ENCODE peak calls at places on chromosomes 16 and 17, in four cellular contexts. One of them, this sample, is unnamed.

GRCh38 chr16:22423716-22424115 is 49.3 kb upstream of the CDR2 start:
- DNase-seq in GM12878: no peak
- DNase-seq in GM12891: no peak
- DNase-seq in K562: no peak
- DNase-seq in this sample: no peak

GRCh38 chr17:57086069-57086930 is 1.3 kb downstream of the AKAP1 start:
- DNase-seq in GM12878: no peak
- DNase-seq in GM12891: no peak
- DNase-seq in K562: peak; percentile 43
- DNase-seq in this sample: no peak

GRCh38 chr17:66426397-66427033 is 124.1 kb downstream of the PRKCA start:
- DNase-seq in GM12878: no peak
- DNase-seq in GM12891: no peak
- DNase-seq in K562: peak; percentile 16
- DNase-seq in this sample: peak; percentile 57

GRCh38 chr16:11538880-11539279 is 47.8 kb downstream of the LITAF start:
- DNase-seq in GM12878: no peak
- DNase-seq in GM12891: no peak
- DNase-seq in K562: no peak
- DNase-seq in this sample: no peak

GRCh38 chr16:67666032-67666537 is 465 bp downstream of the ENKD1 start:
- DNase-seq in GM12878: no peak
- DNase-seq in GM12891: no peak
- DNase-seq in K562: peak; percentile 79
- DNase-seq in this sample: no peak

GRCh38 chr17:48553190-48553547 is 8.3 kb upstream of the HOXB2 start:
- DNase-seq in GM12878: no peak
- DNase-seq in GM12891: no peak
- DNase-seq in K562: no peak
- DNase-seq in this sample: no peak

GRCh38 chr16:47990676-47991075 is 165.1 kb downstream of the ABCC12 start:
- DNase-seq in GM12878: no peak
- DNase-seq in GM12891: no peak
- DNase-seq in K562: no peak
- DNase-seq in this sample: no peak

GRCh38 chr17:31392002-31392855 is 754 bp downstream of the RAB11FIP4 start:
- DNase-seq in GM12878: no peak
- DNase-seq in GM12891: no peak
- DNase-seq in K562: no peak
- DNase-seq in this sample: no peak

GRCh38 chr17:30969989-30970680 is 704 bp upstream of the RNF135 start:
- DNase-seq in GM12878: no peak
- DNase-seq in GM12891: no peak
- DNase-seq in K562: no peak
- DNase-seq in this sample: no peak

GRCh38 chr16:57143125-57143965 is 42.5 kb downstream of the PSME3IP1 start:
- DNase-seq in GM12878: no peak
- DNase-seq in GM12891: no peak
- DNase-seq in K562: no peak
- DNase-seq in this sample: no peak

GRCh38 chr17:2067559-2067958 is 12.7 kb downstream of the HIC1 start:
- DNase-seq in GM12878: no peak
- DNase-seq in GM12891: no peak
- DNase-seq in K562: no peak
- DNase-seq in this sample: no peak

GRCh38 chr17:55421179-55421934 is at the start of gene MMD:
- DNase-seq in GM12878: no peak
- DNase-seq in GM12891: peak; percentile 25
- DNase-seq in K562: peak; percentile 49
- DNase-seq in this sample: no peak

GRCh38 chr17:37081287-37081686 is 132.5 kb downstream of the AATF start:
- DNase-seq in GM12878: no peak
- DNase-seq in GM12891: no peak
- DNase-seq in K562: no peak
- DNase-seq in this sample: no peak

GRCh38 chr17:42660692-42661345 is 1.7 kb downstream of the TUBG2 start:
- DNase-seq in GM12878: no peak
- DNase-seq in GM12891: no peak
- DNase-seq in K562: no peak
- DNase-seq in this sample: no peak

GRCh38 chr17:59361386-59361785 is 29.9 kb downstream of the YPEL2 start:
- DNase-seq in GM12878: no peak
- DNase-seq in GM12891: no peak
- DNase-seq in K562: no peak
- DNase-seq in this sample: no peak

GRCh38 chr16:50747206-50747956 is 5.5 kb downstream of the CYLD start:
- DNase-seq in GM12878: peak; percentile 57
- DNase-seq in GM12891: no peak
- DNase-seq in K562: no peak
- DNase-seq in this sample: peak; percentile 45

GRCh38 chr16:48081656-48082055 is 74.1 kb downstream of the ABCC12 start:
- DNase-seq in GM12878: no peak
- DNase-seq in GM12891: no peak
- DNase-seq in K562: no peak
- DNase-seq in this sample: no peak

GRCh38 chr17:55577011-55577586 is 65.8 kb upstream of the SMIM36 start:
- DNase-seq in GM12878: peak; percentile 35
- DNase-seq in GM12891: no peak
- DNase-seq in K562: no peak
- DNase-seq in this sample: no peak

GRCh38 chr17:75511610-75512575 is 3.4 kb downstream of the CASKIN2 start:
- DNase-seq in GM12878: no peak
- DNase-seq in GM12891: no peak
- DNase-seq in K562: peak; percentile 74
- DNase-seq in this sample: no peak

GRCh38 chr16:70772493-70772892 is 28.5 kb downstream of the VAC14 start:
- DNase-seq in GM12878: no peak
- DNase-seq in GM12891: no peak
- DNase-seq in K562: no peak
- DNase-seq in this sample: no peak

GRCh38 chr16:70770291-70770967 is 30.5 kb downstream of the VAC14 start:
- DNase-seq in GM12878: no peak
- DNase-seq in GM12891: no peak
- DNase-seq in K562: no peak
- DNase-seq in this sample: no peak

GRCh38 chr16:70769761-70770160 is 31.2 kb downstream of the VAC14 start:
- DNase-seq in GM12878: no peak
- DNase-seq in GM12891: no peak
- DNase-seq in K562: no peak
- DNase-seq in this sample: no peak

GRCh38 chr16:70769131-70769530 is 31.8 kb downstream of the VAC14 start:
- DNase-seq in GM12878: no peak
- DNase-seq in GM12891: no peak
- DNase-seq in K562: no peak
- DNase-seq in this sample: no peak

DNA sequence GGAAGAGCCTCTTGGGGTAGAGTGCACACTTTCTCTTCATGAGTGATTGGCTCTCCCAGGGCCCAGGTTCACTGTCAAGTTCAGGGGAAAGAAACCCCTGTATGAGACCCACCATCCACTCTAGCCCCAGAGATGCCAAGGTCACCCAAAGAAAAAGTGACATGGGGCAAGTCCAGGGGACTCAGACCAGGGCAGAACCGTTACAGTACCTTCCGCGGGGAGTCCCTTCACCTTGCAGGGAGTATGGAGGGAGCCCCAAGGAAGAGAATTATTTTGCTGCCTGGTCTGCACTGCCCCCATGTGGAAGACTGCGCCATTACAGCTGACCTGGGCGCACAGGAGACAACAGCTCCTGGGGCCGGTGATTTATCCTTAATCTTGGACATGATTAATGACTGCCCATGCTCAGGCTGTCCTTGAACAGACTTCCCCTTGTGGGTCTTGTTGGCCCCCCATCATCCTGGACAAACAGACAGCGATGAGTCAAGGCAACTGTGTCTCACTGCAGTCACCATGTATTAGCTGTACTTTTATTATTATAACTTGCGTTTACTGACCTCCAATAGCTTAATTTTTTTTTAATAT is 29.9 kb downstream of the VAC14 start:
- DNase-seq in GM12878: no peak
- DNase-seq in GM12891: peak; percentile 58
- DNase-seq in K562: peak; percentile 81
- DNase-seq in this sample: no peak
- TF ChIP-seq SPI1 in GM12878: no peak
- TF ChIP-seq SPI1 in GM12891: no peak
- TF ChIP-seq SPI1 in K562: peak; percentile 71
- TF ChIP-seq SPI1 in this sample: no peak

GRCh38 chr17:4118095-4118743 is 24.6 kb downstream of the ZZEF1 start:
- DNase-seq in GM12878: no peak
- DNase-seq in GM12891: no peak
- DNase-seq in K562: no peak
- DNase-seq in this sample: no peak

GRCh38 chr17:4116516-4116915 is 26.3 kb downstream of the ZZEF1 start:
- DNase-seq in GM12878: no peak
- DNase-seq in GM12891: no peak
- DNase-seq in K562: no peak
- DNase-seq in this sample: no peak

GRCh38 chr17:4124994-4125393 is 17.8 kb downstream of the ZZEF1 start:
- DNase-seq in GM12878: no peak
- DNase-seq in GM12891: no peak
- DNase-seq in K562: no peak
- DNase-seq in this sample: no peak

GRCh38 chr17:4119299-4119698 is 23.5 kb downstream of the ZZEF1 start:
- DNase-seq in GM12878: no peak
- DNase-seq in GM12891: no peak
- DNase-seq in K562: no peak
- DNase-seq in this sample: no peak

DNA sequence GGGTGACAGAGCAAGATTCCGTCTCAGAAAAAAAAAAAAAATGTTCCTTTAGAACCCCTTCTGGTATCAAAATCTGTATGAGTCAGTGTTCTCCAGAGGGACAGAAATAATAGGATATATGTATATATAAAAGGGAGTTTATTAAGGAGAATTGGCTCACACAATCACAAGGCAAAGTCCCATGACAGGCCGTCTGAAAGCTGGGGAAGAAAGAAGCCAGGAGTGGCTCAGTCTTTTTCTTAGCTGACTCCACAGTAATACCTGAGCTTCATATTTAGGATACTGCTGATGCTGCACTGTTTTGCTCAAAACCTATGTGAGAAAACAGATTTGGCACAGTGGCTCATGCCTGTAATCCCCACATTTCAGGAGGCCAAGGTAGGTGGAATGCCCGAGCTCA is 22.5 kb downstream of the ZZEF1 start:
- DNase-seq in GM12878: no peak
- DNase-seq in GM12891: no peak
- DNase-seq in K562: no peak
- DNase-seq in this sample: no peak
- TF ChIP-seq SPI1 in GM12878: no peak
- TF ChIP-seq SPI1 in GM12891: no peak
- TF ChIP-seq SPI1 in K562: no peak
- TF ChIP-seq SPI1 in this sample: no peak

GRCh38 chr16:1825864-1826690 is 548 bp downstream of the HAGH start:
- DNase-seq in GM12878: no peak
- DNase-seq in GM12891: peak; percentile 81
- DNase-seq in K562: no peak
- DNase-seq in this sample: peak; percentile 63
- TF ChIP-seq SPI1 in GM12878: no peak
- TF ChIP-seq SPI1 in GM12891: no peak
- TF ChIP-seq SPI1 in K562: no peak
- TF ChIP-seq SPI1 in this sample: no peak

DNA sequence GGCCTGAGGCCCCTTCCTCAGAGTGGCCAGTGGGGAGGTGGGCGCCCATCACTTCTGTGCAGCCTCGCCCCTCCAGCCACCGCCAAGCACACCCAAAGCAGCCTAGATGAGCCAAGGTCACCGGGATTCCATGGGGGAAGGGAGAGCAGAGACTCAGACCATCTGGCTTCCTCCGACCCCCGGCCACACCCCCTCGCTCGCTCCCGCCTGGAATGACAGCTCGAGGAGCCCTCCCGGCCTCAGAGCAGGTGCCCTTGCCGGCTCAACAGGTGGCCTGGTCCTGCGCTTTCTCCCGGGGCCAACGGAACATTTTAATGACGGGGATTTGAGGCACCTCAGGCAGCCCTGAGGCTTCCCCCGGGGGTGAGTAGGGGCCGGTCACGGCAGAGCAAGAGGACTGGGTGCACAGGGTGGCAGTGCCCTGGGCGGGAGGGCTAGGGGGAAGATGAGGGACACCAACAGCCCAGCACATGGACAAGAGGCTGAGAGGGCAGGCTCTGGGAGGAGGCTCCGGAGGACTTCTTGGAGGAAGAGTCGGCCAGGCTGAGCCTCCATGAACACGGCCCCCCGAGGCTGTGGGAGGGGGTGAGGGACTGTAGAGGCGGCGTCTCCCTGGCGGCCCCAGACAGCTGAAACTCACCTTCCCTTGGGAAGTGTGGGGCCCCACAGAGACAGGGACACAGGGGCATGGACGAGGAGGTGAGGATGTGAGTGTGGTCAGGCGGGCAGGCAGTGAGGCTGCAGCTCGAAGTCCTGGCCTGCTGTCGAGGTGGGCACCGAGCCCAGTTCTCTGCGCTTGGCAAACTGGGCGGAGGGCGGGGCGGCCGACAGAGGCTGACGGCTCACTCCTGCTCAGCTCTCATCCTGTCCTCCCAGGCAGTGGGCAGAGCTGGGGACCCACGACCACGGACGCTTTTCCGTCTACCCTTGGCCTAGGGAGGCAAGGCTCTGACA is 12.5 kb upstream of the C1QTNF8 start:
- DNase-seq in GM12878: no peak
- DNase-seq in GM12891: no peak
- DNase-seq in K562: no peak
- DNase-seq in this sample: no peak
- TF ChIP-seq SPI1 in GM12878: no peak
- TF ChIP-seq SPI1 in GM12891: no peak
- TF ChIP-seq SPI1 in K562: no peak
- TF ChIP-seq SPI1 in this sample: no peak

GRCh38 chr17:81968850-81969812 is 8.1 kb upstream of the NOTUM start:
- DNase-seq in GM12878: no peak
- DNase-seq in GM12891: no peak
- DNase-seq in K562: no peak
- DNase-seq in this sample: no peak
- TF ChIP-seq SPI1 in GM12878: no peak
- TF ChIP-seq SPI1 in GM12891: no peak
- TF ChIP-seq SPI1 in K562: no peak
- TF ChIP-seq SPI1 in this sample: no peak

GRCh38 chr17:21214015-21214776 is at the start of gene TMEM11:
- DNase-seq in GM12878: peak; percentile 71
- DNase-seq in GM12891: peak; percentile 98
- DNase-seq in K562: peak; percentile 90
- DNase-seq in this sample: peak; percentile 96
- TF ChIP-seq SPI1 in GM12878: peak; percentile 11
- TF ChIP-seq SPI1 in GM12891: peak; percentile 28
- TF ChIP-seq SPI1 in K562: peak; percentile 18
- TF ChIP-seq SPI1 in this sample: peak; percentile 45

DNA sequence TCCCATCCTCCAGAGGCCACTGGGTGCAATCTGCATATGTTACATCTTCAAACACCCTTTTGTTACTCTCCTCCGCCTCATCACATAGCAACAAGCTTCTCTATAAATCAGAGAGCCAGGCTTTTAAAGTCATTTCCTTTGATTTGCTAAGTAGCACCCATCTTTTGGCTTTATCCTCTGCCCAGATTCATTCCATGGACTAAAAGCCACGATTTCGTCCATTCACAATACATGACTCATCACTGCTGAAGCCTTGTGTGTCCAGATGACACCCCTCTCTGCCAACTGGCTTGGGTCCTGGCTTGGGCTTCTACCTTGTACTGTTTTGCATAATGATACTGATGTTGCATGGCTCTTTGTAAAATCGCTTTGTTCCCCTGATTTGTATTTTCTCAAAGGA is 2.0 kb upstream of the KRT38 start:
- DNase-seq in GM12878: no peak
- DNase-seq in GM12891: no peak
- DNase-seq in K562: no peak
- DNase-seq in this sample: no peak
- TF ChIP-seq SPI1 in GM12878: no peak
- TF ChIP-seq SPI1 in GM12891: no peak
- TF ChIP-seq SPI1 in K562: no peak
- TF ChIP-seq SPI1 in this sample: no peak

This sample was measured in HL-60.